ENCODE peak calls at places on chromosomes 6 and 20, in four cellular contexts. O is stomach, P is esophagus squamous epithelium, Q is HepG2. B is an unnamed sample. For H3K4me1, the result is how much of the 10 kb centered on the place peaks cover.

GRCh38 chr6:89295981-89296380 is 19.1 kb downstream of the GABRR2 start:
- DNase-seq in O (no peak), P (no peak), Q (no peak), B (no peak)

GRCh38 chr6:143397229-143398222 is 53.0 kb downstream of the ADAT2 start:
- DNase-seq in O (peak), P (no peak), Q (peak), B (peak)

GRCh38 chr20:38270869-38271608 is 10.5 kb upstream of the KIAA1755 start:
- DNase-seq in O (no peak), P (no peak), Q (no peak), B (peak)

GRCh38 chr6:15843764-15844163 is 180.9 kb upstream of the DTNBP1 start:
- DNase-seq in O (no peak), P (no peak), Q (no peak), B (no peak)

GRCh38 chr20:16222859-16223411 is 350.3 kb downstream of the KIF16B start:
- DNase-seq in O (no peak), P (no peak), Q (no peak), B (no peak)

GRCh38 chr6:134065706-134066105 is 13.3 kb upstream of the SLC2A12 start:
- DNase-seq in O (no peak), P (no peak), Q (peak), B (peak)

GRCh38 chr6:31727717-31728671 is 1.1 kb downstream of the DDAH2 start:
- DNase-seq in O (no peak), P (no peak), Q (no peak), B (no peak)

GRCh38 chr6:144870796-144871195 is 585.7 kb downstream of the UTRN start:
- DNase-seq in O (no peak), P (no peak), Q (no peak), B (no peak)

GRCh38 chr6:124979294-124979678 is 17.0 kb downstream of the RNF217 start:
- DNase-seq in O (no peak), P (no peak), Q (no peak), B (no peak)

GRCh38 chr20:25032478-25033183 is 25.3 kb downstream of the ACSS1 start:
- DNase-seq in O (peak), P (no peak), Q (peak), B (no peak)

GRCh38 chr6:33008944-33009861 is at the start of gene HLA-DOA:
- DNase-seq in O (no peak), P (no peak), Q (no peak), B (no peak)

GRCh38 chr20:35555951-35556645 is 14.2 kb downstream of the ERGIC3 start:
- DNase-seq in O (no peak), P (no peak), Q (no peak), B (no peak)

GRCh38 chr6:162262466-162263196 is 464.9 kb downstream of the PRKN start:
- DNase-seq in O (no peak), P (no peak), Q (no peak), B (no peak)

GRCh38 chr6:34709386-34709785 is 12.8 kb upstream of the ILRUN start:
- DNase-seq in O (peak), P (no peak), Q (no peak), B (no peak)

GRCh38 chr20:57087102-57087501 is 179.3 kb downstream of the BMP7 start:
- DNase-seq in O (no peak), P (no peak), Q (no peak), B (no peak)

GRCh38 chr20:34215711-34216381 is 25.4 kb upstream of the ASIP start:
- DNase-seq in O (peak), P (no peak), Q (peak), B (peak)

GRCh38 chr6:35703554-35703953 is 14.8 kb upstream of the FKBP5 start:
- DNase-seq in O (peak), P (no peak), Q (no peak), B (no peak)

GRCh38 chr20:45781391-45781931 is 10.2 kb downstream of the WFDC3 start:
- DNase-seq in O (peak), P (no peak), Q (no peak), B (no peak)

GRCh38 chr6:135537782-135538301 is 40.3 kb upstream of the AHI1 start:
- DNase-seq in O (no peak), P (no peak), Q (no peak), B (no peak)

GRCh38 chr6:165884813-165885765 is 222.0 kb upstream of the PDE10A start:
- DNase-seq in O (peak), P (no peak), Q (peak), B (peak)

GRCh38 chr20:47038581-47039560 is 144.2 kb downstream of the EYA2 start:
- DNase-seq in O (peak), P (no peak), Q (no peak), B (no peak)

GRCh38 chr20:44930517-44931168 is 20.8 kb downstream of the PABPC1L start:
- DNase-seq in O (no peak), P (no peak), Q (no peak), B (no peak)

GRCh38 chr20:41428285-41428684 is 61.7 kb upstream of the EMILIN3 start:
- DNase-seq in O (no peak), P (no peak), Q (peak), B (no peak)

GRCh38 chr6:90098025-90098474 is 198.6 kb downstream of the BACH2 start:
- DNase-seq in O (no peak), P (no peak), Q (no peak), B (no peak)

GRCh38 chr20:60389882-60390281 is 431.7 kb downstream of the CDH26 start:
- DNase-seq in O (no peak), P (no peak), Q (no peak), B (no peak)

GRCh38 chr6:14246876-14247275 is 129.3 kb downstream of the CD83 start:
- DNase-seq in O (no peak), P (no peak), Q (no peak), B (no peak)

GRCh38 chr20:3046677-3047462 is 1.0 kb downstream of the MRPS26 start:
- DNase-seq in O (peak), P (no peak), Q (peak), B (peak)

GRCh38 chr20:63741676-63742380 is 2.3 kb downstream of the SLC2A4RG start:
- DNase-seq in O (no peak), P (no peak), Q (no peak), B (no peak)

GRCh38 chr6:105196076-105196475 is 16.3 kb upstream of the POPDC3 start:
- DNase-seq in O (no peak), P (no peak), Q (no peak), B (peak)

GRCh38 chr20:10314198-10314597 is 95.6 kb downstream of the SNAP25 start:
- DNase-seq in O (no peak), P (no peak), Q (no peak), B (no peak)

GRCh38 chr6:31497595-31498476 is at the start of gene MICB:
- DNase-seq in O (peak), P (no peak), Q (peak), B (peak)

GRCh38 chr20:45383131-45383530 is 5.0 kb upstream of the TP53TG5 start:
- DNase-seq in O (no peak), P (no peak), Q (no peak), B (no peak)

GRCh38 chr6:45460166-45460565 is 82.4 kb upstream of the SUPT3H start:
- DNase-seq in O (no peak), P (no peak), Q (no peak), B (no peak)

GRCh38 chr6:159229526-159229925 is 60.3 kb downstream of the FNDC1 start:
- DNase-seq in O (no peak), P (no peak), Q (no peak), B (no peak)
- H3K4me1 ChIP-seq in O (under half), P (under half), Q (under half), B (under half)

GRCh38 chr6:139124887-139125672 is 9.8 kb upstream of the HECA start:
- DNase-seq in O (peak), P (peak), Q (peak), B (peak)
- H3K4me3 ChIP-seq in O (no peak), P (no peak), Q (no peak), B (no peak)

GRCh38 chr6:159249150-159249549 is 80.0 kb downstream of the FNDC1 start:
- DNase-seq in O (no peak), P (no peak), Q (no peak), B (no peak)
- H3K27ac ChIP-seq in O (no peak), P (no peak), Q (no peak), B (no peak)

GRCh38 chr6:43495409-43495941 is 14.7 kb downstream of the LRRC73 start:
- DNase-seq in O (no peak), P (no peak), Q (peak), B (peak)
- H3K4me1 ChIP-seq in O (under half), P (under half), Q (under half), B (under half)

B was measured in small intestine.